ENCODE peak calls at places on chromosomes 11 and 22, in nine cellular contexts. H, O, Z, I, C, D, K, R and N are unnamed samples.

GRCh38 chr11:101128571-101129202 is 926 bp downstream of the PGR start:
- DNase-seq in C (peak), D (no peak), R (no peak), H (no peak), Z (no peak), I (no peak), K (no peak), O (no peak), N (peak)

GRCh38 chr11:3644817-3645235 is at the start of gene ART1:
- DNase-seq in R (no peak), C (peak), H (no peak), K (no peak), Z (peak), O (peak), D (peak), I (no peak), N (no peak)

GRCh38 chr22:49418341-49418894 is 409.3 kb downstream of the BRD1 start:
- DNase-seq in C (no peak), R (no peak), Z (no peak), K (no peak), D (no peak), O (no peak), H (no peak), I (no peak), N (no peak)

GRCh38 chr22:21590809-21591641 is 23.5 kb downstream of the UBE2L3 start:
- DNase-seq in Z (no peak), H (no peak), K (no peak), C (no peak), D (no peak), R (no peak), I (no peak), O (no peak), N (no peak)

GRCh38 chr11:64204464-64204989 is 2.0 kb upstream of the FERMT3 start:
- DNase-seq in H (peak), R (peak), Z (peak), C (peak), I (peak), K (peak), D (peak), O (peak), N (peak)

GRCh38 chr11:46279393-46280099 is 2.1 kb downstream of the CREB3L1 start:
- DNase-seq in O (no peak), K (peak), D (no peak), R (peak), I (peak), C (peak), H (no peak), Z (no peak), N (peak)

GRCh38 chr11:16795146-16795545 is 56.7 kb downstream of the C11orf58 start:
- DNase-seq in C (no peak), H (no peak), Z (no peak), R (no peak), D (no peak), K (no peak), O (no peak), I (no peak), N (no peak)

GRCh38 chr11:81658722-81659121 is 1074.9 kb downstream of the FAM181B start:
- DNase-seq in I (no peak), D (peak), Z (peak), H (no peak), C (no peak), O (no peak), K (no peak), R (peak), N (no peak)

GRCh38 chr11:59078435-59078834 is 7.7 kb upstream of the GLYATL1B start:
- DNase-seq in O (no peak), K (no peak), R (no peak), H (no peak), I (no peak), Z (no peak), D (no peak), C (no peak), N (no peak)
- H3K27ac ChIP-seq in O (no peak), K (no peak), R (no peak), H (no peak), I (no peak), Z (no peak), D (no peak), C (no peak), N (no peak)

GRCh38 chr22:46075764-46076531 is 74.4 kb upstream of the PPARA start:
- DNase-seq in C (peak), H (no peak), O (no peak), I (no peak), D (no peak), Z (no peak), K (peak), R (no peak), N (peak)
- H3K4me3 ChIP-seq in C (no peak), H (no peak), O (peak), I (peak), D (peak), Z (no peak), K (no peak), R (peak), N (peak)

GRCh38 chr22:23305922-23306374 is 125.6 kb downstream of the BCR start:
- DNase-seq in C (peak), R (peak), I (no peak), Z (no peak), K (peak), O (no peak), D (no peak), H (no peak), N (peak)
- H3K27ac ChIP-seq in C (peak), R (peak), I (no peak), Z (no peak), K (peak), O (no peak), D (no peak), H (no peak), N (peak)

GRCh38 chr11:61025819-61026120 is 54.3 kb downstream of the CD6 start:
- DNase-seq in K (no peak), O (no peak), Z (no peak), D (no peak), I (no peak), H (no peak), R (no peak), C (no peak), N (no peak)
- H3K4me3 ChIP-seq in K (no peak), O (no peak), Z (no peak), D (no peak), I (no peak), H (peak), R (no peak), C (no peak), N (no peak)

DNA sequence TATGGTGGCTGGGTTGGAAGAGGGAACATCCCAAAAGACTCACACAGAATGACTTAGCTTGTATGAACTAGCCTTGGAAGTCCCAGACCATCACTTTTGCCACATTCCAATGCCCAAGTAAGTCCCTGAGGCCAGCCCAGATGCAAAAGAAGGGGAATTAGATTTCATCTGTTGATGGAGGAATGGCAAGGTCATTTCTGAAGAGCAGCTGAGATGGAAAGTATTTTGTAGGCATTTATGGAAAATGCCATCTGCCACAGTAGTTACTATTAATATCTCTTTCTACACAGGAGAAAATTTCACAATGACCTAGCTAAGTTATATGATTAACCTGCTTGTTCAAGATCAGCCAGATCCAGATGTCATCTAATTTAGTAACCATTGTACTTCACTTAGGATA is 58.8 kb downstream of the ENDOD1 start:
- DNase-seq in R (no peak), O (no peak), K (no peak), D (no peak), I (no peak), Z (no peak), C (no peak), H (no peak), N (no peak)
- H3K27ac ChIP-seq in R (no peak), O (no peak), K (no peak), D (no peak), I (no peak), Z (no peak), C (no peak), H (no peak), N (peak)

GRCh38 chr11:132353255-132353654 is 982.8 kb downstream of the NTM start:
- DNase-seq in C (no peak), D (no peak), O (no peak), Z (no peak), K (no peak), R (no peak), I (no peak), H (no peak), N (no peak)

GRCh38 chr11:132361011-132361550 is 990.7 kb downstream of the NTM start:
- DNase-seq in D (no peak), O (no peak), H (no peak), K (no peak), C (no peak), I (no peak), R (no peak), Z (no peak), N (no peak)

GRCh38 chr11:132352497-132352896 is 982.1 kb downstream of the NTM start:
- DNase-seq in O (no peak), H (no peak), Z (no peak), K (no peak), I (no peak), C (no peak), D (no peak), R (no peak), N (no peak)

GRCh38 chr11:132358573-132358953 is 988.1 kb downstream of the NTM start:
- DNase-seq in D (no peak), Z (no peak), I (no peak), O (no peak), R (no peak), K (no peak), C (no peak), H (no peak), N (no peak)

GRCh38 chr11:132357811-132358572 is 987.6 kb downstream of the NTM start:
- DNase-seq in H (no peak), K (no peak), Z (peak), D (no peak), O (no peak), I (no peak), C (no peak), R (no peak), N (no peak)
- H3K4me3 ChIP-seq in H (peak), K (no peak), Z (peak), D (no peak), O (no peak), I (no peak), C (no peak), R (no peak), N (no peak)